ENCODE peak calls at places on chromosomes 16 and 17, in seven cellular contexts. One of them, this sample, is unnamed.

GRCh38 chr16:1279945-1280589 is 24.2 kb downstream of the TPSD1 start:
- DNase-seq in progenitor cell of endocrine pancreas: no peak
- DNase-seq in fibroblast of lung: no peak
- DNase-seq in heart right ventricle: no peak
- DNase-seq in CD8-positive, alpha-beta T cell: no peak
- DNase-seq in Calu3: no peak
- DNase-seq in B cell: no peak
- DNase-seq in this sample: no peak

GRCh38 chr16:84020353-84020752 is 22.2 kb downstream of the SLC38A8 start:
- DNase-seq in progenitor cell of endocrine pancreas: no peak
- DNase-seq in fibroblast of lung: no peak
- DNase-seq in heart right ventricle: peak
- DNase-seq in CD8-positive, alpha-beta T cell: no peak
- DNase-seq in Calu3: no peak
- DNase-seq in B cell: no peak
- DNase-seq in this sample: no peak

GRCh38 chr16:55120408-55120807 is 189.7 kb downstream of the IRX5 start:
- DNase-seq in progenitor cell of endocrine pancreas: no peak
- DNase-seq in fibroblast of lung: no peak
- DNase-seq in heart right ventricle: no peak
- DNase-seq in CD8-positive, alpha-beta T cell: no peak
- DNase-seq in Calu3: no peak
- DNase-seq in B cell: no peak
- DNase-seq in this sample: no peak

GRCh38 chr16:9976641-9977040 is 205.6 kb downstream of the GRIN2A start:
- DNase-seq in progenitor cell of endocrine pancreas: no peak
- DNase-seq in fibroblast of lung: no peak
- DNase-seq in heart right ventricle: no peak
- DNase-seq in CD8-positive, alpha-beta T cell: no peak
- DNase-seq in Calu3: no peak
- DNase-seq in B cell: no peak
- DNase-seq in this sample: no peak

GRCh38 chr17:1058423-1059130 is 61.6 kb downstream of the TIMM22 start:
- DNase-seq in progenitor cell of endocrine pancreas: no peak
- DNase-seq in fibroblast of lung: peak
- DNase-seq in heart right ventricle: peak
- DNase-seq in CD8-positive, alpha-beta T cell: peak
- DNase-seq in Calu3: peak
- DNase-seq in B cell: peak
- DNase-seq in this sample: no peak

GRCh38 chr17:57553525-57553924 is 191.6 kb downstream of the CCDC182 start:
- DNase-seq in progenitor cell of endocrine pancreas: no peak
- DNase-seq in fibroblast of lung: peak
- DNase-seq in heart right ventricle: no peak
- DNase-seq in CD8-positive, alpha-beta T cell: no peak
- DNase-seq in Calu3: no peak
- DNase-seq in B cell: no peak
- DNase-seq in this sample: no peak

GRCh38 chr17:43517615-43518386 is 28.3 kb downstream of the ETV4 start:
- DNase-seq in progenitor cell of endocrine pancreas: no peak
- DNase-seq in fibroblast of lung: peak
- DNase-seq in heart right ventricle: no peak
- DNase-seq in CD8-positive, alpha-beta T cell: no peak
- DNase-seq in Calu3: no peak
- DNase-seq in B cell: no peak
- DNase-seq in this sample: no peak

GRCh38 chr17:82915697-82916027 is 75.8 kb upstream of the ZNF750 start:
- DNase-seq in progenitor cell of endocrine pancreas: no peak
- DNase-seq in fibroblast of lung: no peak
- DNase-seq in heart right ventricle: no peak
- DNase-seq in CD8-positive, alpha-beta T cell: no peak
- DNase-seq in Calu3: no peak
- DNase-seq in B cell: peak
- DNase-seq in this sample: no peak

GRCh38 chr17:41519501-41520224 is 973 bp upstream of the KRT15 start:
- DNase-seq in progenitor cell of endocrine pancreas: no peak
- DNase-seq in fibroblast of lung: no peak
- DNase-seq in heart right ventricle: no peak
- DNase-seq in CD8-positive, alpha-beta T cell: no peak
- DNase-seq in Calu3: peak
- DNase-seq in B cell: no peak
- DNase-seq in this sample: no peak

GRCh38 chr17:12035713-12036112 is 15.0 kb downstream of the MAP2K4 start:
- DNase-seq in progenitor cell of endocrine pancreas: no peak
- DNase-seq in fibroblast of lung: no peak
- DNase-seq in heart right ventricle: no peak
- DNase-seq in CD8-positive, alpha-beta T cell: no peak
- DNase-seq in Calu3: no peak
- DNase-seq in B cell: no peak
- DNase-seq in this sample: no peak

GRCh38 chr16:68284847-68285246 is 20.5 kb downstream of the SLC7A6 start:
- DNase-seq in progenitor cell of endocrine pancreas: no peak
- DNase-seq in fibroblast of lung: no peak
- DNase-seq in heart right ventricle: no peak
- DNase-seq in CD8-positive, alpha-beta T cell: no peak
- DNase-seq in Calu3: no peak
- DNase-seq in B cell: peak
- DNase-seq in this sample: no peak

GRCh38 chr16:630815-631405 is at the start of gene WFIKKN1:
- DNase-seq in progenitor cell of endocrine pancreas: peak
- DNase-seq in fibroblast of lung: no peak
- DNase-seq in heart right ventricle: no peak
- DNase-seq in CD8-positive, alpha-beta T cell: no peak
- DNase-seq in Calu3: peak
- DNase-seq in B cell: no peak
- DNase-seq in this sample: no peak

GRCh38 chr17:50363217-50364060 is 9.5 kb downstream of the MRPL27 start:
- DNase-seq in progenitor cell of endocrine pancreas: no peak
- DNase-seq in fibroblast of lung: peak
- DNase-seq in heart right ventricle: no peak
- DNase-seq in CD8-positive, alpha-beta T cell: no peak
- DNase-seq in Calu3: no peak
- DNase-seq in B cell: no peak
- DNase-seq in this sample: no peak

GRCh38 chr16:30953511-30954124 is 3.9 kb upstream of the SETD1A start:
- DNase-seq in progenitor cell of endocrine pancreas: peak
- DNase-seq in fibroblast of lung: peak
- DNase-seq in heart right ventricle: peak
- DNase-seq in CD8-positive, alpha-beta T cell: peak
- DNase-seq in Calu3: peak
- DNase-seq in B cell: peak
- DNase-seq in this sample: peak

GRCh38 chr16:2424061-2425007 is 4.9 kb upstream of the CCNF start:
- DNase-seq in progenitor cell of endocrine pancreas: no peak
- DNase-seq in fibroblast of lung: no peak
- DNase-seq in heart right ventricle: no peak
- DNase-seq in CD8-positive, alpha-beta T cell: no peak
- DNase-seq in Calu3: no peak
- DNase-seq in B cell: no peak
- DNase-seq in this sample: no peak

GRCh38 chr16:2514333-2515179 is 804 bp downstream of the ATP6V0C start:
- DNase-seq in progenitor cell of endocrine pancreas: peak
- DNase-seq in fibroblast of lung: no peak
- DNase-seq in heart right ventricle: no peak
- DNase-seq in CD8-positive, alpha-beta T cell: no peak
- DNase-seq in Calu3: peak
- DNase-seq in B cell: no peak
- DNase-seq in this sample: no peak

GRCh38 chr17:81365148-81365600 is 30.1 kb upstream of the BAHCC1 start:
- DNase-seq in progenitor cell of endocrine pancreas: no peak
- DNase-seq in fibroblast of lung: peak
- DNase-seq in heart right ventricle: no peak
- DNase-seq in CD8-positive, alpha-beta T cell: no peak
- DNase-seq in Calu3: peak
- DNase-seq in B cell: no peak
- DNase-seq in this sample: no peak

GRCh38 chr17:8360751-8361150 is 15.8 kb downstream of the KRABD2 start:
- DNase-seq in progenitor cell of endocrine pancreas: no peak
- DNase-seq in fibroblast of lung: peak
- DNase-seq in heart right ventricle: no peak
- DNase-seq in CD8-positive, alpha-beta T cell: no peak
- DNase-seq in Calu3: no peak
- DNase-seq in B cell: no peak
- DNase-seq in this sample: no peak

GRCh38 chr16:9055115-9055514 is 36.3 kb upstream of the HAPSTR1 start:
- DNase-seq in progenitor cell of endocrine pancreas: no peak
- DNase-seq in fibroblast of lung: no peak
- DNase-seq in heart right ventricle: no peak
- DNase-seq in CD8-positive, alpha-beta T cell: no peak
- DNase-seq in Calu3: no peak
- DNase-seq in B cell: no peak
- DNase-seq in this sample: no peak

GRCh38 chr17:79325707-79326106 is 251.1 kb downstream of the ENGASE start:
- DNase-seq in progenitor cell of endocrine pancreas: peak
- DNase-seq in fibroblast of lung: peak
- DNase-seq in heart right ventricle: no peak
- DNase-seq in CD8-positive, alpha-beta T cell: no peak
- DNase-seq in Calu3: no peak
- DNase-seq in B cell: no peak
- DNase-seq in this sample: peak

GRCh38 chr16:88458039-88458772 is 5.1 kb downstream of the ZFPM1 start:
- DNase-seq in progenitor cell of endocrine pancreas: no peak
- DNase-seq in fibroblast of lung: no peak
- DNase-seq in heart right ventricle: no peak
- DNase-seq in CD8-positive, alpha-beta T cell: no peak
- DNase-seq in Calu3: no peak
- DNase-seq in B cell: no peak
- DNase-seq in this sample: no peak

GRCh38 chr17:37750768-37751466 is 6.1 kb upstream of the HNF1B start:
- DNase-seq in progenitor cell of endocrine pancreas: no peak
- DNase-seq in fibroblast of lung: no peak
- DNase-seq in heart right ventricle: no peak
- DNase-seq in CD8-positive, alpha-beta T cell: no peak
- DNase-seq in Calu3: no peak
- DNase-seq in B cell: no peak
- DNase-seq in this sample: no peak

GRCh38 chr16:12203780-12204351 is 227.3 kb downstream of the SNX29 start:
- DNase-seq in progenitor cell of endocrine pancreas: no peak
- DNase-seq in fibroblast of lung: no peak
- DNase-seq in heart right ventricle: no peak
- DNase-seq in CD8-positive, alpha-beta T cell: no peak
- DNase-seq in Calu3: no peak
- DNase-seq in B cell: no peak
- DNase-seq in this sample: no peak

GRCh38 chr16:35642322-35642835 is 2183.0 kb downstream of the TP53TG3F start:
- DNase-seq in progenitor cell of endocrine pancreas: no peak
- DNase-seq in fibroblast of lung: no peak
- DNase-seq in heart right ventricle: no peak
- DNase-seq in CD8-positive, alpha-beta T cell: no peak
- DNase-seq in Calu3: no peak
- DNase-seq in B cell: no peak
- DNase-seq in this sample: no peak

GRCh38 chr16:4897328-4897727 is 39.6 kb downstream of the PPL start:
- DNase-seq in progenitor cell of endocrine pancreas: no peak
- DNase-seq in fibroblast of lung: no peak
- DNase-seq in heart right ventricle: no peak
- DNase-seq in CD8-positive, alpha-beta T cell: no peak
- DNase-seq in Calu3: no peak
- DNase-seq in B cell: no peak
- DNase-seq in this sample: no peak

GRCh38 chr17:2172447-2172938 is 117.6 kb downstream of the HIC1 start:
- DNase-seq in progenitor cell of endocrine pancreas: no peak
- DNase-seq in fibroblast of lung: peak
- DNase-seq in heart right ventricle: peak
- DNase-seq in CD8-positive, alpha-beta T cell: no peak
- DNase-seq in Calu3: no peak
- DNase-seq in B cell: no peak
- DNase-seq in this sample: no peak

GRCh38 chr17:66040402-66040801 is 151.5 kb downstream of the CEP112 start:
- DNase-seq in progenitor cell of endocrine pancreas: no peak
- DNase-seq in fibroblast of lung: no peak
- DNase-seq in heart right ventricle: peak
- DNase-seq in CD8-positive, alpha-beta T cell: no peak
- DNase-seq in Calu3: peak
- DNase-seq in B cell: no peak
- DNase-seq in this sample: no peak
- TF ChIP-seq CTCF in progenitor cell of endocrine pancreas: peak
- TF ChIP-seq CTCF in fibroblast of lung: no peak
- TF ChIP-seq CTCF in heart right ventricle: no peak
- TF ChIP-seq CTCF in CD8-positive, alpha-beta T cell: no peak
- TF ChIP-seq CTCF in Calu3: no peak
- TF ChIP-seq CTCF in B cell: no peak
- TF ChIP-seq CTCF in this sample: no peak

GRCh38 chr17:48561894-48562810 is 16.0 kb downstream of the HOXB4 start:
- DNase-seq in progenitor cell of endocrine pancreas: no peak
- DNase-seq in fibroblast of lung: no peak
- DNase-seq in heart right ventricle: no peak
- DNase-seq in CD8-positive, alpha-beta T cell: no peak
- DNase-seq in Calu3: peak
- DNase-seq in B cell: no peak
- DNase-seq in this sample: no peak
- TF ChIP-seq CTCF in progenitor cell of endocrine pancreas: peak
- TF ChIP-seq CTCF in fibroblast of lung: peak
- TF ChIP-seq CTCF in heart right ventricle: no peak
- TF ChIP-seq CTCF in CD8-positive, alpha-beta T cell: no peak
- TF ChIP-seq CTCF in Calu3: peak
- TF ChIP-seq CTCF in B cell: no peak
- TF ChIP-seq CTCF in this sample: no peak

DNA sequence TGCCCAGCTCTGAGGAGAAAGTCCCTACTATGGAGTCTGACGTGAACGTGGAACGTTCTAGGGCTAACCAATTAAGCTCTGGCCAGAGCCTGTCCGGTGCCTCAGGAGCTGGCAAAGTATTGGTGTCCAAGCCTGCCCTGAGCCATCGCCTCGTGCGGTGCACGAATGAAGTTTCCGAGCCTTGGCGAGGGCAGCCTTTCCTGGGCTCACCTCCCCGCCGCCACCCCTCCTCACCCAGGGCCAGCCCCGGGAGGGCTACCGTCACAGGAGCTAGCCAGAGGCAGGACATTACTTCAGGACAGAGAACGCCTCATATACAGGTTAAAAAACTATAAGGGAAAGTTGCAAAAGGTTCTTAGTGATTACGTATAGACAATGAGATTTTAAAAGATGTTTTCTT is 23.6 kb upstream of the TRAP1 start:
- DNase-seq in progenitor cell of endocrine pancreas: no peak
- DNase-seq in fibroblast of lung: no peak
- DNase-seq in heart right ventricle: no peak
- DNase-seq in CD8-positive, alpha-beta T cell: no peak
- DNase-seq in Calu3: no peak
- DNase-seq in B cell: no peak
- DNase-seq in this sample: no peak
- TF ChIP-seq CTCF in progenitor cell of endocrine pancreas: no peak
- TF ChIP-seq CTCF in fibroblast of lung: no peak
- TF ChIP-seq CTCF in heart right ventricle: no peak
- TF ChIP-seq CTCF in CD8-positive, alpha-beta T cell: no peak
- TF ChIP-seq CTCF in Calu3: no peak
- TF ChIP-seq CTCF in B cell: no peak
- TF ChIP-seq CTCF in this sample: no peak

DNA sequence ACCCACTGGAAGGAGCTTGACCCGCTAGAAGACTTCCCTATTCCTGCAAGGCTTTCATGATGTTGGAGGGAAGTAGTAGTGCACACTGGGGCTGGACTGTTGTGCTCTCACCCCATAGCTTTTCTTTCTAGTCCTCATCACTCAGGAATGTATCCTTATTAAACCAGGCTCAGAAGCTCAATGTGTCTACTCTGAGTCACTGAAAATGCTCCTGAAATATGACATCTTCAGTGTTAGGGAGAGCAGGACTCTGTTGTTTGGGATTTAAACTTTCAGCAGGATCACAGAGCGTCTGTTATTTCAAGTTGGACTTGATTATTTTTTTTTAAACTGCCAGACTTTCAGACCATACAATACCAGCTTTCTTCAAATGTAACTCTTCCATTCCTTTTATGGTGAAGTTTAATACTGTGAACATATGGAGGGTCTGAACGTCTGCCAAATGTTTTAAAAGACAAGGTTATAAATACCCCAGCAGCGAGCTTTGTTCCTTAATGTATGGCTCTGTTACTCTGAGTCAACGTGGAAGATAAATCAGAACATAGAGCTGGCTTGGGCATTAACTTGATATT is 257.5 kb downstream of the CDH11 start:
- DNase-seq in progenitor cell of endocrine pancreas: no peak
- DNase-seq in fibroblast of lung: peak
- DNase-seq in heart right ventricle: no peak
- DNase-seq in CD8-positive, alpha-beta T cell: no peak
- DNase-seq in Calu3: no peak
- DNase-seq in B cell: no peak
- DNase-seq in this sample: no peak
- TF ChIP-seq CTCF in progenitor cell of endocrine pancreas: no peak
- TF ChIP-seq CTCF in fibroblast of lung: no peak
- TF ChIP-seq CTCF in heart right ventricle: no peak
- TF ChIP-seq CTCF in CD8-positive, alpha-beta T cell: no peak
- TF ChIP-seq CTCF in Calu3: no peak
- TF ChIP-seq CTCF in B cell: no peak
- TF ChIP-seq CTCF in this sample: no peak